ENCODE peak calls at places on chromosomes 12 and 14, in four cellular contexts. L, B, Y and V are unnamed samples. For H3K36me3, the result is how much of the 10 kb centered on the place peaks cover.

GRCh38 chr12:115979351-115979750 is 298.1 kb downstream of the MED13L start:
- ATAC-seq in Y (no peak), B (no peak), L (no peak), V (no peak)

GRCh38 chr12:48978291-48978740 is at the start of gene WNT1:
- ATAC-seq in L (no peak), B (peak), Y (peak), V (no peak)

GRCh38 chr12:92440072-92440471 is 262.7 kb upstream of the PLEKHG7 start:
- ATAC-seq in Y (no peak), L (no peak), B (no peak), V (no peak)

GRCh38 chr14:71408362-71409035 is 501.2 kb downstream of the PCNX1 start:
- ATAC-seq in B (no peak), Y (no peak), L (no peak), V (no peak)

GRCh38 chr14:95180966-95181733 is 23.8 kb upstream of the DICER1 start:
- ATAC-seq in L (no peak), Y (no peak), B (no peak), V (no peak)

GRCh38 chr14:91867316-91867988 is at the start of gene TC2N:
- ATAC-seq in L (peak), B (no peak), Y (no peak), V (no peak)

GRCh38 chr14:80425686-80426085 is 214.4 kb upstream of the DIO2 start:
- ATAC-seq in L (no peak), B (no peak), Y (peak), V (peak)

GRCh38 chr12:49827351-49828099 is 688 bp downstream of the NCKAP5L start:
- ATAC-seq in Y (peak), B (peak), L (peak), V (peak)

GRCh38 chr14:33916663-33917565 is 34.0 kb downstream of the EGLN3 start:
- ATAC-seq in Y (peak), B (peak), L (no peak), V (peak)

GRCh38 chr12:51837286-51837685 is 11.2 kb downstream of the FIGNL2 start:
- ATAC-seq in Y (no peak), L (no peak), B (no peak), V (no peak)

GRCh38 chr12:51838036-51838435 is 10.5 kb downstream of the FIGNL2 start:
- ATAC-seq in Y (no peak), B (no peak), L (no peak), V (no peak)

GRCh38 chr12:51834411-51834810 is 14.1 kb downstream of the FIGNL2 start:
- ATAC-seq in Y (peak), L (no peak), B (no peak), V (no peak)

GRCh38 chr12:51836833-51837184 is 11.7 kb downstream of the FIGNL2 start:
- ATAC-seq in B (no peak), L (no peak), Y (no peak), V (no peak)

GRCh38 chr12:51836012-51836832 is 12.3 kb downstream of the FIGNL2 start:
- ATAC-seq in L (no peak), B (peak), Y (no peak), V (no peak)
- H3K36me3 ChIP-seq in L (under half), B (under half), Y (under half), V (under half)

DNA sequence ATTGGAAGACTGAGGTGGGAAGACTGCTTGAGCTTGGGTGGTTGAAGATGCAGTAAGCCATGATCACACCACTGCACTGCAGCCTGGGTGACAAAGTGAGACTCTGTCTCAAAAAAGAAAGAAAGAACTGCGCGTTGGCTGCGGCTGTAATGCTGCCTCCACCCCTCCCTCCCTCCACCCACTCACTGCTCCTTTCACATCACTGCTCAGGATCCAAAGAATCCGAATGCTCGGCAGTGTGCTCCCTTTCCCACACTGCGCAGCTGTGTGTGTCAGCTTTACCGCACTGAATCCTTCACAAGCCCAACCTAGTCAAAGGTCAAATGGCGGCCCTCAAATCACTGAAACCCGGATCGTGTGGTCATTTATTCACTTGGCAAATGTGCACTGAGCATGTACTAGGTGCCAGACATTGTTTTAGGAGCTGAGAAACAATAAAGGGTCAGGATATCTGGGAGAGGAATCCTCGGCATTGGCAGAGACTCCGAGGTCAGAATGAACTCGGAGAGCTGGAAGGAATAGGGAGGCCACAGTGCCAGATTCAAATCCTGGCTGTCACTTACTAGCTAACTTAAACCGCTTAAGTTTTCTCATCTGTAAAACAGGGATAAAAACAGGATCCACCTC is 11.5 kb upstream of the TDRD9 start:
- ATAC-seq in L (no peak), Y (no peak), B (no peak), V (no peak)
- H3K36me3 ChIP-seq in L (under half), Y (under half), B (under half), V (under half)

GRCh38 chr12:128687851-128688250 is 135.9 kb downstream of the SLC15A4 start:
- ATAC-seq in L (no peak), Y (no peak), B (no peak), V (no peak)
- H3K36me3 ChIP-seq in L (under half), Y (under half), B (under half), V (under half)

GRCh38 chr14:67497716-67498115 is 9.2 kb upstream of the TMEM229B start:
- ATAC-seq in Y (no peak), B (no peak), L (peak), V (no peak)

GRCh38 chr14:67505254-67505653 is 16.7 kb upstream of the TMEM229B start:
- ATAC-seq in B (no peak), Y (no peak), L (no peak), V (no peak)

GRCh38 chr14:67503331-67503730 is 14.8 kb upstream of the TMEM229B start:
- ATAC-seq in Y (no peak), B (no peak), L (no peak), V (no peak)

GRCh38 chr14:67500981-67501380 is 12.5 kb upstream of the TMEM229B start:
- ATAC-seq in L (no peak), Y (no peak), B (no peak), V (no peak)

GRCh38 chr14:67502867-67503266 is 14.3 kb upstream of the TMEM229B start:
- ATAC-seq in B (no peak), Y (no peak), L (no peak), V (no peak)
- H3K36me3 ChIP-seq in B (under half), Y (under half), L (under half), V (under half)

GRCh38 chr12:24937553-24938244 is 11.2 kb downstream of the BCAT1 start:
- ATAC-seq in B (no peak), L (no peak), Y (no peak), V (no peak)
- H3K36me3 ChIP-seq in B (under half), L (under half), Y (under half), V (under half)

GRCh38 chr12:118402251-118402650 is 25.9 kb downstream of the SUDS3 start:
- ATAC-seq in Y (peak), L (no peak), B (no peak), V (peak)

GRCh38 chr12:118409834-118410233 is 33.5 kb downstream of the SUDS3 start:
- ATAC-seq in B (no peak), L (no peak), Y (no peak), V (no peak)

GRCh38 chr12:118404876-118405521 is 28.6 kb downstream of the SUDS3 start:
- ATAC-seq in L (peak), Y (no peak), B (peak), V (no peak)
- H3K36me3 ChIP-seq in L (under half), Y (under half), B (under half), V (under half)